ENCODE peak calls at places on chromosome 6, in six cellular contexts. C, L, F, B, D and S are unnamed samples.

GRCh38 chr6:131717815-131718214 is 7.0 kb upstream of the CTAGE9 start:
- DNase-seq in F (no peak), B (no peak), C (no peak), D (no peak), L (no peak), S (no peak)

GRCh38 chr6:157529654-157530039 is 148.7 kb downstream of the ZDHHC14 start:
- DNase-seq in L (no peak), C (no peak), F (no peak), D (no peak), B (no peak), S (no peak)

GRCh38 chr6:46652603-46653438 is at the start of the genes CYP39A1 and SLC25A27:
- DNase-seq in L (peak; percentile 92), B (peak; percentile 75), C (peak; percentile 95), F (peak; percentile 54), D (peak; percentile 79), S (no peak)

GRCh38 chr6:47106721-47107197 is 64.6 kb upstream of the ADGRF1 start:
- DNase-seq in D (no peak), F (no peak), L (no peak), B (no peak), C (no peak), S (no peak)

GRCh38 chr6:138038148-138038870 is 68.9 kb downstream of the PERP start:
- DNase-seq in C (no peak), B (no peak), D (no peak), L (no peak), F (no peak), S (no peak)

GRCh38 chr6:161238076-161238869 is 35.6 kb downstream of the AGPAT4 start:
- DNase-seq in D (no peak), L (no peak), F (no peak), C (no peak), B (no peak), S (no peak)

GRCh38 chr6:15962449-15962764 is 166.5 kb upstream of the MYLIP start:
- DNase-seq in C (no peak), B (peak; percentile 16), F (no peak), D (no peak), L (peak; percentile 23), S (no peak)

GRCh38 chr6:124961784-124962611 is at the start of gene RNF217:
- DNase-seq in D (no peak), F (no peak), C (peak; percentile 73), B (no peak), L (peak; percentile 71), S (no peak)

GRCh38 chr6:13425971-13426931 is 61.1 kb downstream of the GFOD1 start:
- DNase-seq in C (no peak), B (no peak), F (no peak), D (no peak), L (no peak), S (no peak)

GRCh38 chr6:33375143-33375649 is 16.4 kb upstream of the KIFC1 start:
- DNase-seq in L (no peak), D (no peak), F (no peak), C (no peak), B (no peak), S (no peak)

GRCh38 chr6:154653853-154654252 is 79.4 kb upstream of the SCAF8 start:
- DNase-seq in C (no peak), F (no peak), D (no peak), L (peak; percentile 12), B (no peak), S (no peak)

GRCh38 chr6:93562566-93562965 is 143.2 kb upstream of the EPHA7 start:
- DNase-seq in F (no peak), C (no peak), L (no peak), D (no peak), B (no peak), S (no peak)

GRCh38 chr6:157225575-157225995 is 97.7 kb downstream of the TMEM242 start:
- DNase-seq in L (no peak), B (no peak), D (no peak), F (no peak), C (peak; percentile 47), S (no peak)

GRCh38 chr6:146902846-146903245 is 301.4 kb upstream of the STXBP5 start:
- DNase-seq in L (no peak), F (no peak), B (no peak), D (no peak), C (no peak), S (no peak)